ENCODE peak calls at places on chromosomes 4 and X, in eight cellular contexts. I, H, Q, S, O, M, C and J are unnamed samples.
A peak's percentile ranks its signal among the peaks of the same experiment; 100 is the strongest.

GRCh38 chr4:102441978-102442890 is 58.9 kb upstream of the NFKB1 start:
- DNase-seq in C (no peak), S (no peak), I (no peak), H (no peak), O (no peak), Q (no peak), M (no peak), J (no peak)

GRCh38 chrX:65667503-65668355 is at the start of gene MSN:
- DNase-seq in Q (no peak), C (peak; percentile 66), I (peak; percentile 35), M (peak; percentile 95), H (peak; percentile 55), O (peak; percentile 36), S (peak; percentile 57), J (peak; percentile 39)

GRCh38 chrX:24890677-24891076 is 125.1 kb downstream of the ARX start:
- DNase-seq in I (no peak), C (no peak), S (no peak), H (no peak), O (no peak), M (no peak), Q (no peak), J (no peak)

GRCh38 chr4:108081251-108081650 is 87.5 kb downstream of the LEF1 start:
- DNase-seq in H (no peak), M (no peak), I (no peak), S (no peak), Q (no peak), O (no peak), C (no peak), J (peak; percentile 2)

GRCh38 chr4:19259920-19260319 is 991.8 kb upstream of the SLIT2 start:
- DNase-seq in S (no peak), C (no peak), Q (no peak), M (no peak), O (no peak), H (no peak), I (no peak), J (no peak)

GRCh38 chrX:45749375-45749774 is 548.7 kb upstream of the DIPK2B start:
- DNase-seq in M (no peak), C (no peak), Q (no peak), H (no peak), O (no peak), I (no peak), S (no peak), J (no peak)

GRCh38 chr4:185912779-185913178 is 100.8 kb upstream of the SORBS2 start:
- DNase-seq in O (no peak), H (no peak), M (no peak), I (no peak), C (no peak), S (no peak), Q (no peak), J (no peak)

GRCh38 chr4:182802621-182803020 is 114.6 kb downstream of the DCTD start:
- DNase-seq in M (no peak), H (no peak), S (no peak), C (no peak), O (no peak), Q (no peak), I (no peak), J (no peak)

GRCh38 chrX:153381684-153382532 is 19.2 kb downstream of the PNMA6E start:
- DNase-seq in Q (peak; percentile 92), H (no peak), I (peak; percentile 81), O (no peak), S (peak; percentile 83), M (no peak), C (peak; percentile 95), J (no peak)

GRCh38 chr4:39892988-39893692 is 84.6 kb downstream of the PDS5A start:
- DNase-seq in O (no peak), H (no peak), S (no peak), C (no peak), Q (no peak), I (no peak), M (no peak), J (no peak)

GRCh38 chr4:35965300-35965699 is 279.0 kb downstream of the ARAP2 start:
- DNase-seq in C (no peak), M (no peak), Q (no peak), H (no peak), S (no peak), O (no peak), I (no peak), J (no peak)

GRCh38 chr4:53321988-53322289 is 43.9 kb downstream of the SCFD2 start:
- DNase-seq in Q (no peak), M (no peak), I (no peak), O (no peak), C (no peak), S (no peak), H (no peak), J (no peak)

GRCh38 chr4:3766207-3766790 is at the start of gene ADRA2C:
- DNase-seq in I (no peak), H (no peak), M (no peak), Q (no peak), S (peak; percentile 30), C (peak; percentile 12), O (no peak), J (no peak)

GRCh38 chr4:82275431-82276423 is 98.1 kb downstream of the HNRNPD start:
- DNase-seq in M (no peak), I (no peak), S (no peak), C (no peak), H (no peak), O (no peak), Q (no peak), J (no peak)

GRCh38 chr4:147866532-147867271 is 134.8 kb downstream of the ARHGAP10 start:
- DNase-seq in S (peak; percentile 75), O (peak; percentile 94), H (peak; percentile 95), C (peak; percentile 95), I (peak; percentile 91), M (peak; percentile 99), Q (peak; percentile 77), J (peak; percentile 82)

GRCh38 chr4:94934201-94934600 is 176.4 kb downstream of the BMPR1B start:
- DNase-seq in I (peak; percentile 69), H (no peak), O (no peak), Q (peak; percentile 9), S (peak; percentile 73), M (no peak), C (peak; percentile 13), J (no peak)

GRCh38 chr4:573122-573892 is 2.8 kb downstream of the TMEM271 start:
- DNase-seq in O (no peak), I (no peak), H (no peak), M (peak; percentile 56), Q (no peak), C (no peak), S (no peak), J (no peak)

GRCh38 chr4:22848332-22848731 is 155.6 kb downstream of the GBA3 start:
- DNase-seq in M (no peak), Q (no peak), H (no peak), O (no peak), I (no peak), C (no peak), S (no peak), J (no peak)

GRCh38 chr4:67234296-67234695 is 311.0 kb downstream of the CENPC start:
- DNase-seq in S (peak; percentile 66), H (no peak), M (no peak), I (no peak), O (no peak), Q (no peak), C (no peak), J (no peak)

GRCh38 chrX:115234220-115234557 is 293 bp upstream of the LRCH2 start:
- DNase-seq in H (no peak), O (no peak), C (no peak), Q (no peak), I (no peak), M (no peak), S (peak; percentile 8), J (no peak)

GRCh38 chrX:138008280-138008679 is 442.4 kb downstream of the ZIC3 start:
- DNase-seq in O (no peak), H (no peak), M (no peak), I (no peak), S (no peak), Q (no peak), C (no peak), J (no peak)